ENCODE peak calls at places on chromosomes 16 and 17, in nine cellular contexts. U, I, Y, S, P, M, A, E and B are unnamed samples.

GRCh38 chr17:36731806-36732205 is 130.4 kb downstream of the MRM1 start:
- DNase-seq in P (no peak), I (no peak), A (peak), S (no peak), Y (no peak), M (no peak), E (no peak), U (peak), B (no peak)

GRCh38 chr17:68892193-68892592 is 63.0 kb downstream of the ABCA8 start:
- DNase-seq in P (no peak), M (no peak), S (no peak), E (no peak), A (no peak), U (no peak), Y (no peak), I (no peak), B (no peak)

GRCh38 chr17:58172369-58173071 is 5.7 kb downstream of the OR4D2 start:
- DNase-seq in M (peak), S (no peak), U (peak), I (peak), E (no peak), Y (peak), P (no peak), A (peak), B (no peak)

GRCh38 chr16:21156767-21157467 is 1.6 kb upstream of the LDAF1 start:
- DNase-seq in U (peak), M (peak), P (no peak), I (peak), A (no peak), S (no peak), E (no peak), Y (no peak), B (peak)

GRCh38 chr16:84982434-84982833 is 28.9 kb downstream of the ZDHHC7 start:
- DNase-seq in M (no peak), U (no peak), A (no peak), I (no peak), E (no peak), P (no peak), Y (peak), S (no peak), B (no peak)

GRCh38 chr16:85946680-85947510 is 47.9 kb downstream of the IRF8 start:
- DNase-seq in U (no peak), S (no peak), A (no peak), Y (no peak), I (no peak), P (no peak), M (no peak), E (no peak), B (no peak)

GRCh38 chr16:83842755-83843507 is 35.2 kb downstream of the HSBP1 start:
- DNase-seq in M (no peak), A (no peak), U (no peak), S (no peak), Y (no peak), E (no peak), P (no peak), I (no peak), B (no peak)

GRCh38 chr17:42485680-42486079 is 27.0 kb downstream of the ATP6V0A1 start:
- DNase-seq in U (peak), Y (no peak), I (no peak), S (no peak), M (no peak), A (no peak), E (no peak), P (no peak), B (no peak)

GRCh38 chr16:10741844-10742243 is 1.8 kb upstream of the NUBP1 start:
- DNase-seq in Y (no peak), E (no peak), I (no peak), P (no peak), A (no peak), S (no peak), U (peak), M (no peak), B (no peak)

GRCh38 chr17:64492481-64493109 is 4.3 kb downstream of the POLG2 start:
- DNase-seq in I (no peak), A (no peak), U (peak), E (no peak), P (no peak), S (no peak), M (no peak), Y (no peak), B (no peak)

GRCh38 chr17:31492880-31493655 is 101.6 kb downstream of the RAB11FIP4 start:
- DNase-seq in U (no peak), S (no peak), I (no peak), P (peak), A (no peak), E (no peak), M (no peak), Y (peak), B (no peak)

GRCh38 chr16:3012246-3012645 is 477 bp upstream of the CLDN9 start:
- DNase-seq in A (peak), S (no peak), I (no peak), Y (no peak), M (no peak), P (no peak), U (no peak), E (no peak), B (no peak)

GRCh38 chr16:23026777-23027362 is 122.4 kb downstream of the USP31 start:
- DNase-seq in A (no peak), I (peak), P (no peak), Y (no peak), U (peak), S (no peak), M (peak), E (no peak), B (no peak)

GRCh38 chr17:79630120-79630519 is 19.3 kb upstream of the RBFOX3 start:
- DNase-seq in P (no peak), U (no peak), E (no peak), S (no peak), Y (no peak), A (no peak), M (no peak), I (no peak), B (no peak)

GRCh38 chr16:16014329-16015224 is 65.2 kb downstream of the ABCC1 start:
- DNase-seq in U (peak), I (no peak), P (peak), E (no peak), A (peak), Y (no peak), M (no peak), S (no peak), B (no peak)

GRCh38 chr16:76777721-76778120 is 413.3 kb upstream of the MON1B start:
- DNase-seq in Y (no peak), E (no peak), S (no peak), I (no peak), M (no peak), P (no peak), U (no peak), A (no peak), B (no peak)

GRCh38 chr17:77376795-77377751 is 236.3 kb downstream of the SEC14L1 start:
- DNase-seq in I (no peak), P (peak), Y (no peak), M (no peak), S (no peak), A (no peak), U (peak), E (no peak), B (no peak)

GRCh38 chr16:31215287-31216115 is 1.4 kb downstream of the PYDC1 start:
- DNase-seq in P (peak), M (no peak), I (peak), E (no peak), S (no peak), Y (no peak), A (peak), U (peak), B (no peak)

GRCh38 chr17:63446981-63447687 is 1.0 kb upstream of the CYB561 start:
- DNase-seq in P (no peak), Y (peak), I (peak), S (peak), E (no peak), A (peak), U (peak), M (peak), B (no peak)

GRCh38 chr16:68086336-68086821 is 1.2 kb downstream of the NFATC3 start:
- DNase-seq in E (no peak), M (no peak), U (no peak), I (no peak), S (no peak), A (no peak), Y (no peak), P (no peak), B (no peak)

GRCh38 chr17:45729284-45729907 is 54.7 kb upstream of the CRHR1 start:
- DNase-seq in A (no peak), M (no peak), E (no peak), S (no peak), I (no peak), P (no peak), U (no peak), Y (no peak), B (no peak)

GRCh38 chr16:31130899-31131298 is 4.6 kb downstream of the PRSS8 start:
- DNase-seq in A (no peak), E (no peak), Y (no peak), P (peak), I (no peak), S (no peak), M (no peak), U (no peak), B (no peak)

GRCh38 chr16:69709456-69710084 is 16.8 kb downstream of the NQO1 start:
- DNase-seq in M (no peak), P (no peak), E (no peak), I (no peak), Y (no peak), A (peak), S (no peak), U (peak), B (peak)

GRCh38 chr16:14958323-14958600 is 16.6 kb upstream of the PDXDC1 start:
- DNase-seq in S (no peak), A (no peak), U (no peak), P (no peak), E (no peak), I (no peak), M (no peak), Y (no peak), B (no peak)

GRCh38 chr16:67593288-67593687 is 31.0 kb downstream of the CTCF start:
- DNase-seq in S (no peak), I (no peak), Y (no peak), A (no peak), E (no peak), M (no peak), P (no peak), U (no peak), B (no peak)

GRCh38 chr17:2693561-2694380 is 17.8 kb downstream of the CLUH start:
- DNase-seq in M (no peak), I (no peak), U (no peak), Y (no peak), A (no peak), E (no peak), S (no peak), P (no peak), B (peak)